ENCODE peak calls at places on chromosomes 4 and X, in five cellular contexts. G is osteocyte, J is DMS 273 treated with DMSO at 0.1 percent for 48 hours, U is uterus, H is kidney glomerular epithelial cell. Y is an unnamed sample.

GRCh38 chrX:13471269-13471668 is 98.1 kb upstream of the EGFL6 start:
- DNase-seq in G (no peak), J (peak; percentile 85), U (no peak), H (no peak), Y (no peak)

GRCh38 chrX:44903842-44904530 is 31.0 kb downstream of the KDM6A start:
- DNase-seq in G (no peak), J (no peak), U (no peak), H (no peak), Y (no peak)

GRCh38 chr4:1413221-1413663 is 7.0 kb upstream of the NKX1-1 start:
- DNase-seq in G (no peak), J (no peak), U (no peak), H (no peak), Y (no peak)

GRCh38 chrX:5681159-5681558 is 547.5 kb downstream of the NLGN4X start:
- DNase-seq in G (no peak), J (no peak), U (no peak), H (no peak), Y (no peak)

GRCh38 chr4:48370260-48371134 is 29.2 kb downstream of the SLAIN2 start:
- DNase-seq in G (no peak), J (no peak), U (no peak), H (no peak), Y (no peak)

GRCh38 chr4:110609044-110609750 is 13.7 kb downstream of the PITX2 start:
- DNase-seq in G (no peak), J (no peak), U (no peak), H (peak; percentile 64), Y (no peak)

GRCh38 chr4:53990641-53991040 is 73.8 kb downstream of the CHIC2 start:
- DNase-seq in G (no peak), J (no peak), U (no peak), H (no peak), Y (no peak)

GRCh38 chrX:129108936-129109335 is 414.4 kb downstream of the SMARCA1 start:
- DNase-seq in G (no peak), J (no peak), U (no peak), H (no peak), Y (no peak)

GRCh38 chr4:103307479-103308042 is 109.4 kb upstream of the CENPE start:
- DNase-seq in G (no peak), J (no peak), U (no peak), H (no peak), Y (no peak)

GRCh38 chr4:110486226-110486625 is 10.3 kb downstream of the ENPEP start:
- DNase-seq in G (no peak), J (no peak), U (no peak), H (no peak), Y (no peak)

GRCh38 chrX:101595739-101596419 is 21.9 kb downstream of the ARMCX6 start:
- DNase-seq in G (no peak), J (no peak), U (peak; percentile 26), H (peak; percentile 45), Y (peak; percentile 71)

GRCh38 chrX:47992669-47993068 is 11.1 kb downstream of the ZNF182 start:
- DNase-seq in G (no peak), J (no peak), U (no peak), H (no peak), Y (no peak)

GRCh38 chr4:172736046-172736445 is 432.6 kb upstream of the GALNT7 start:
- DNase-seq in G (no peak), J (no peak), U (no peak), H (no peak), Y (no peak)

GRCh38 chr4:185966997-185967775 is 101.8 kb upstream of the TLR3 start:
- DNase-seq in G (no peak), J (no peak), U (no peak), H (peak; percentile 2), Y (no peak)

GRCh38 chr4:59571805-59572430 is 1628.2 kb upstream of the ADGRL3 start:
- DNase-seq in G (no peak), J (no peak), U (no peak), H (no peak), Y (no peak)

GRCh38 chr4:112082954-112083586 is 62.2 kb upstream of the FAM241A start:
- DNase-seq in G (no peak), J (no peak), U (no peak), H (peak; percentile 70), Y (peak; percentile 96)

GRCh38 chrX:77160301-77160700 is 286.9 kb upstream of the FGF16 start:
- DNase-seq in G (no peak), J (no peak), U (no peak), H (no peak), Y (no peak)

GRCh38 chrX:45479835-45480422 is 279.3 kb upstream of the DIPK2B start:
- DNase-seq in G (no peak), J (no peak), U (no peak), H (peak; percentile 82), Y (peak; percentile 92)

GRCh38 chr4:165331316-165331715 is 3.8 kb downstream of the MSMO1 start:
- DNase-seq in G (no peak), J (no peak), U (no peak), H (no peak), Y (no peak)

GRCh38 chr4:4524364-4524763 is 17.5 kb downstream of the STX18 start:
- DNase-seq in G (no peak), J (no peak), U (no peak), H (no peak), Y (no peak)

Y was measured in MCF 10A.